ENCODE peak calls at places on chromosomes 3 and 15, in seven cellular contexts. B is iPS-NIHi11, I is anterior cingulate cortex, F is HT1080, M is fibroblast of lung, W is germinal center, Q is NCI-H460. G is an unnamed sample.

GRCh38 chr15:65318870-65319356 is 14.4 kb downstream of the RNU5B-1 start:
- DNase-seq in B (peak), I (peak), F (peak), M (peak), W (peak), Q (peak), G (peak)

GRCh38 chr3:184583345-184584000 is 21.9 kb downstream of the EPHB3 start:
- DNase-seq in B (no peak), I (peak), F (no peak), M (no peak), W (no peak), Q (no peak), G (peak)

GRCh38 chr3:108008931-108009635 is 81.7 kb downstream of the CD47 start:
- DNase-seq in B (no peak), I (no peak), F (peak), M (no peak), W (no peak), Q (no peak), G (no peak)

GRCh38 chr3:51686512-51687215 is 15.6 kb downstream of the TEX264 start:
- DNase-seq in B (no peak), I (no peak), F (peak), M (no peak), W (peak), Q (no peak), G (no peak)

GRCh38 chr3:161372321-161373260 is 1.3 kb upstream of the SPTSSB start:
- DNase-seq in B (peak), I (peak), F (peak), M (peak), W (peak), Q (no peak), G (peak)

GRCh38 chr3:130725746-130726145 is 20.9 kb downstream of the PIK3R4 start:
- DNase-seq in B (no peak), I (no peak), F (no peak), M (peak), W (no peak), Q (no peak), G (no peak)

GRCh38 chr3:141051641-141052569 is 758 bp downstream of the SPSB4 start:
- DNase-seq in B (peak), I (no peak), F (no peak), M (peak), W (no peak), Q (no peak), G (no peak)

GRCh38 chr15:76776969-76777368 is 128.2 kb downstream of the SCAPER start:
- DNase-seq in B (no peak), I (no peak), F (no peak), M (no peak), W (no peak), Q (no peak), G (no peak)

GRCh38 chr3:195388380-195388779 is 54.4 kb downstream of the ACAP2 start:
- DNase-seq in B (no peak), I (no peak), F (no peak), M (no peak), W (no peak), Q (no peak), G (no peak)

GRCh38 chr3:53938645-53939044 is 47.0 kb upstream of the SELENOK start:
- DNase-seq in B (peak), I (no peak), F (peak), M (peak), W (peak), Q (peak), G (no peak)

GRCh38 chr3:94136133-94136532 is 73.3 kb downstream of the NSUN3 start:
- DNase-seq in B (no peak), I (no peak), F (no peak), M (no peak), W (no peak), Q (no peak), G (no peak)

G was measured in caudate nucleus.